ENCODE peak calls at places on chromosomes 16 and 17, in five cellular contexts. One of them, this sample, is unnamed.

GRCh38 chr16:46972971-46973456 is 460 bp downstream of the DNAJA2 start:
- DNase-seq in A172: no peak
- DNase-seq in EH: peak
- DNase-seq in tibial nerve: no peak
- DNase-seq in PC-3: peak
- DNase-seq in this sample: no peak

GRCh38 chr16:3798827-3799226 is 81.5 kb upstream of the TRAP1 start:
- DNase-seq in A172: no peak
- DNase-seq in EH: no peak
- DNase-seq in tibial nerve: no peak
- DNase-seq in PC-3: no peak
- DNase-seq in this sample: no peak

GRCh38 chr17:54901230-54901847 is 687 bp downstream of the TOM1L1 start:
- DNase-seq in A172: peak
- DNase-seq in EH: peak
- DNase-seq in tibial nerve: no peak
- DNase-seq in PC-3: peak
- DNase-seq in this sample: peak

GRCh38 chr17:46063239-46063638 is 64.2 kb downstream of the STH start:
- DNase-seq in A172: peak
- DNase-seq in EH: peak
- DNase-seq in tibial nerve: no peak
- DNase-seq in PC-3: peak
- DNase-seq in this sample: peak

GRCh38 chr17:15083225-15083624 is 181.9 kb downstream of the PMP22 start:
- DNase-seq in A172: no peak
- DNase-seq in EH: peak
- DNase-seq in tibial nerve: no peak
- DNase-seq in PC-3: no peak
- DNase-seq in this sample: no peak

GRCh38 chr16:66562409-66562808 is 3.8 kb upstream of the CMTM1 start:
- DNase-seq in A172: no peak
- DNase-seq in EH: no peak
- DNase-seq in tibial nerve: no peak
- DNase-seq in PC-3: no peak
- DNase-seq in this sample: no peak

GRCh38 chr16:24491721-24492120 is 47.6 kb upstream of the RBBP6 start:
- DNase-seq in A172: no peak
- DNase-seq in EH: peak
- DNase-seq in tibial nerve: no peak
- DNase-seq in PC-3: no peak
- DNase-seq in this sample: no peak

GRCh38 chr16:67016681-67017450 is 12.1 kb upstream of the CBFB start:
- DNase-seq in A172: no peak
- DNase-seq in EH: no peak
- DNase-seq in tibial nerve: no peak
- DNase-seq in PC-3: no peak
- DNase-seq in this sample: no peak

GRCh38 chr17:41620583-41621434 is 3.6 kb downstream of the KRT17 start:
- DNase-seq in A172: no peak
- DNase-seq in EH: peak
- DNase-seq in tibial nerve: no peak
- DNase-seq in PC-3: no peak
- DNase-seq in this sample: no peak

GRCh38 chr17:50331085-50331791 is 14.7 kb upstream of the XYLT2 start:
- DNase-seq in A172: peak
- DNase-seq in EH: peak
- DNase-seq in tibial nerve: no peak
- DNase-seq in PC-3: peak
- DNase-seq in this sample: peak

GRCh38 chr17:81419333-81419885 is 24.2 kb downstream of the BAHCC1 start:
- DNase-seq in A172: peak
- DNase-seq in EH: peak
- DNase-seq in tibial nerve: no peak
- DNase-seq in PC-3: peak
- DNase-seq in this sample: peak

GRCh38 chr17:48995332-48995870 is 1.8 kb upstream of the IGF2BP1 start:
- DNase-seq in A172: no peak
- DNase-seq in EH: no peak
- DNase-seq in tibial nerve: no peak
- DNase-seq in PC-3: no peak
- DNase-seq in this sample: no peak

GRCh38 chr17:76075364-76076099 is 951 bp downstream of the GALR2 start:
- DNase-seq in A172: no peak
- DNase-seq in EH: no peak
- DNase-seq in tibial nerve: no peak
- DNase-seq in PC-3: no peak
- DNase-seq in this sample: no peak

GRCh38 chr17:33873218-33873617 is 381.9 kb upstream of the CCL2 start:
- DNase-seq in A172: peak
- DNase-seq in EH: no peak
- DNase-seq in tibial nerve: no peak
- DNase-seq in PC-3: no peak
- DNase-seq in this sample: no peak

GRCh38 chr17:60720763-60721531 is 43.3 kb downstream of the BCAS3 start:
- DNase-seq in A172: peak
- DNase-seq in EH: peak
- DNase-seq in tibial nerve: peak
- DNase-seq in PC-3: peak
- DNase-seq in this sample: peak

GRCh38 chr17:40707720-40708119 is 4.2 kb upstream of the KRT24 start:
- DNase-seq in A172: peak
- DNase-seq in EH: no peak
- DNase-seq in tibial nerve: peak
- DNase-seq in PC-3: peak
- DNase-seq in this sample: no peak

GRCh38 chr16:30758988-30759461 is 2.8 kb downstream of the CFAP119 start:
- DNase-seq in A172: no peak
- DNase-seq in EH: no peak
- DNase-seq in tibial nerve: no peak
- DNase-seq in PC-3: no peak
- DNase-seq in this sample: no peak

GRCh38 chr16:72847187-72848044 is 200.5 kb downstream of the ZFHX3 start:
- DNase-seq in A172: peak
- DNase-seq in EH: peak
- DNase-seq in tibial nerve: no peak
- DNase-seq in PC-3: peak
- DNase-seq in this sample: no peak

GRCh38 chr17:46995841-46996571 is 17.0 kb upstream of the RPRML start:
- DNase-seq in A172: peak
- DNase-seq in EH: peak
- DNase-seq in tibial nerve: no peak
- DNase-seq in PC-3: peak
- DNase-seq in this sample: peak

GRCh38 chr17:31787857-31788570 is 71.0 kb downstream of the COPRS start:
- DNase-seq in A172: peak
- DNase-seq in EH: peak
- DNase-seq in tibial nerve: no peak
- DNase-seq in PC-3: peak
- DNase-seq in this sample: peak

GRCh38 chr16:5059386-5060072 is 6.2 kb downstream of the C16orf89 start:
- DNase-seq in A172: no peak
- DNase-seq in EH: no peak
- DNase-seq in tibial nerve: no peak
- DNase-seq in PC-3: no peak
- DNase-seq in this sample: no peak

GRCh38 chr17:7894866-7895265 is 6.3 kb downstream of the CHD3 start:
- DNase-seq in A172: no peak
- DNase-seq in EH: no peak
- DNase-seq in tibial nerve: no peak
- DNase-seq in PC-3: no peak
- DNase-seq in this sample: no peak

GRCh38 chr17:55632893-55633292 is 89.8 kb downstream of the TMEM100 start:
- DNase-seq in A172: no peak
- DNase-seq in EH: no peak
- DNase-seq in tibial nerve: no peak
- DNase-seq in PC-3: no peak
- DNase-seq in this sample: no peak

GRCh38 chr17:31254654-31255053 is 42.4 kb downstream of the OMG start:
- DNase-seq in A172: no peak
- DNase-seq in EH: peak
- DNase-seq in tibial nerve: no peak
- DNase-seq in PC-3: no peak
- DNase-seq in this sample: no peak

GRCh38 chr16:10868562-10869469 is 8.2 kb upstream of the CIITA start:
- DNase-seq in A172: no peak
- DNase-seq in EH: no peak
- DNase-seq in tibial nerve: peak
- DNase-seq in PC-3: no peak
- DNase-seq in this sample: no peak

GRCh38 chr16:58026139-58026704 is 668 bp downstream of the MMP15 start:
- DNase-seq in A172: no peak
- DNase-seq in EH: peak
- DNase-seq in tibial nerve: no peak
- DNase-seq in PC-3: peak
- DNase-seq in this sample: no peak

This sample was measured in NCI-H226.